ENCODE peak calls at places on chromosome 9, in eight cellular contexts. Z is GM23338, L is PC-3, I is cardiac muscle cell, A is A549, U is stomach, E is adrenal gland, X is colonic mucosa. K is an unnamed sample.

GRCh38 chr9:75892168-75892901 is 1.9 kb downstream of the PCSK5 start:
- DNase-seq in Z (peak; percentile 68), L (no peak), I (peak; percentile 36), A (peak; percentile 35), U (no peak), E (peak; percentile 35), X (peak; percentile 69), K (no peak)

GRCh38 chr9:100084145-100084478 is 14.7 kb downstream of the ERP44 start:
- DNase-seq in Z (no peak), L (no peak), I (no peak), A (no peak), U (no peak), E (no peak), X (no peak), K (no peak)

GRCh38 chr9:38035873-38036272 is 33.2 kb downstream of the SHB start:
- DNase-seq in Z (no peak), L (peak; percentile 72), I (peak; percentile 61), A (peak; percentile 62), U (no peak), E (peak; percentile 74), X (no peak), K (peak; percentile 87)

GRCh38 chr9:127637322-127637847 is 25.3 kb downstream of the STXBP1 start:
- DNase-seq in Z (no peak), L (peak; percentile 55), I (peak; percentile 90), A (no peak), U (no peak), E (peak; percentile 60), X (peak; percentile 64), K (peak; percentile 46)

GRCh38 chr9:132383462-132383883 is 23.2 kb downstream of the TTF1 start:
- DNase-seq in Z (no peak), L (no peak), I (no peak), A (no peak), U (no peak), E (no peak), X (no peak), K (no peak)

GRCh38 chr9:131630206-131630831 is 85.0 kb downstream of the PRRT1B start:
- DNase-seq in Z (no peak), L (no peak), I (no peak), A (no peak), U (no peak), E (no peak), X (no peak), K (no peak)

GRCh38 chr9:130923611-130924447 is 15.2 kb downstream of the FIBCD1 start:
- DNase-seq in Z (no peak), L (no peak), I (no peak), A (no peak), U (no peak), E (no peak), X (no peak), K (no peak)

GRCh38 chr9:127877566-127877998 is at the start of gene AK1:
- DNase-seq in Z (peak; percentile 81), L (peak; percentile 62), I (peak; percentile 63), A (no peak), U (peak; percentile 80), E (peak; percentile 82), X (peak; percentile 89), K (peak; percentile 29)

GRCh38 chr9:136858452-136858843 is 6.3 kb downstream of the MAMDC4 start:
- DNase-seq in Z (no peak), L (no peak), I (no peak), A (no peak), U (no peak), E (no peak), X (peak; percentile 32), K (no peak)

GRCh38 chr9:86202338-86202882 is 57.0 kb downstream of the C9orf153 start:
- DNase-seq in Z (peak; percentile 77), L (peak; percentile 59), I (peak; percentile 63), A (peak; percentile 60), U (no peak), E (peak; percentile 35), X (no peak), K (peak; percentile 35)

GRCh38 chr9:85182381-85182780 is 512.9 kb downstream of the NTRK2 start:
- DNase-seq in Z (no peak), L (no peak), I (peak; percentile 33), A (no peak), U (no peak), E (no peak), X (no peak), K (no peak)

GRCh38 chr9:136399176-136400037 is 563 bp downstream of the SNAPC4 start:
- DNase-seq in Z (peak; percentile 36), L (peak; percentile 22), I (peak; percentile 14), A (no peak), U (no peak), E (no peak), X (no peak), K (peak; percentile 19)

GRCh38 chr9:137457406-137458193 is 1.5 kb downstream of the NSMF start:
- DNase-seq in Z (no peak), L (no peak), I (no peak), A (no peak), U (peak; percentile 76), E (no peak), X (no peak), K (no peak)

GRCh38 chr9:122340161-122340560 is 30.7 kb upstream of the PTGS1 start:
- DNase-seq in Z (no peak), L (no peak), I (no peak), A (no peak), U (no peak), E (no peak), X (no peak), K (no peak)

GRCh38 chr9:89477811-89478583 is 19.9 kb downstream of the SEMA4D start:
- DNase-seq in Z (no peak), L (peak; percentile 71), I (peak; percentile 91), A (no peak), U (peak; percentile 71), E (peak; percentile 66), X (peak; percentile 39), K (peak; percentile 22)

GRCh38 chr9:83432104-83432627 is 106.0 kb downstream of the FRMD3 start:
- DNase-seq in Z (peak; percentile 69), L (peak; percentile 95), I (peak; percentile 52), A (peak; percentile 40), U (peak; percentile 97), E (peak; percentile 96), X (peak; percentile 86), K (no peak)

GRCh38 chr9:122904466-122904822 is 715 bp downstream of the RC3H2 start:
- DNase-seq in Z (peak; percentile 75), L (peak; percentile 18), I (peak; percentile 48), A (peak; percentile 31), U (peak; percentile 41), E (no peak), X (peak; percentile 44), K (peak; percentile 22)

GRCh38 chr9:124699575-124699974 is 71.5 kb downstream of the NR6A1 start:
- DNase-seq in Z (no peak), L (no peak), I (no peak), A (no peak), U (no peak), E (no peak), X (no peak), K (no peak)

GRCh38 chr9:94791431-94791830 is 64.9 kb downstream of the AOPEP start:
- DNase-seq in Z (no peak), L (no peak), I (no peak), A (no peak), U (no peak), E (no peak), X (no peak), K (no peak)

GRCh38 chr9:5442400-5443011 is 4.8 kb upstream of the PLGRKT start:
- DNase-seq in Z (peak; percentile 73), L (peak; percentile 67), I (peak; percentile 73), A (peak; percentile 25), U (peak; percentile 46), E (peak; percentile 66), X (peak; percentile 43), K (peak; percentile 41)
- H3K27ac ChIP-seq in Z (no peak overlapping the region), L (no peak overlapping the region), I (no peak overlapping the region), A (no peak overlapping the region), U (no peak overlapping the region), E (no peak overlapping the region), X (no peak overlapping the region), K (no peak overlapping the region)

DNA sequence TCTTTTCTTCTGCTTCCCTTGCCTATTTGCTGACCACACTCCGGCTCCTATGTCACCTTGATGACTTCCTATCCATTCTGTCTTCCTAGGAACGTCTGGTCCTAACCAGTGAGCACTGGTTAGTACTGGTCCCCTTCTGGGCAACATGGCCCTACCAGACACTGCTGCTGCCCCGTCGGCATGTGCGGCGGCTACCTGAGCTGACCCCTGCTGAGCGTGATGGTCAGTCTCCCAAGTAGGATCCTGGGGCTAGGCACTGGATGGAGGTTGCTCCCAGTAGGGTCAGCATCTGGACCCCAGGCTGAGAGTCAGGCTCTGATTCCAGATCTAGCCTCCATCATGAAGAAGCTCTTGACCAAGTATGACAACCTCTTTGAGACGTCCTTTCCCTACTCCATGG is 2.2 kb downstream of the GALT start:
- DNase-seq in Z (no peak), L (no peak), I (no peak), A (no peak), U (no peak), E (no peak), X (no peak), K (no peak)
- TF ChIP-seq CTCF in Z (no peak), L (no peak), I (no peak), A (no peak), U (no peak), E (no peak), X (no peak), K (no peak)

DNA sequence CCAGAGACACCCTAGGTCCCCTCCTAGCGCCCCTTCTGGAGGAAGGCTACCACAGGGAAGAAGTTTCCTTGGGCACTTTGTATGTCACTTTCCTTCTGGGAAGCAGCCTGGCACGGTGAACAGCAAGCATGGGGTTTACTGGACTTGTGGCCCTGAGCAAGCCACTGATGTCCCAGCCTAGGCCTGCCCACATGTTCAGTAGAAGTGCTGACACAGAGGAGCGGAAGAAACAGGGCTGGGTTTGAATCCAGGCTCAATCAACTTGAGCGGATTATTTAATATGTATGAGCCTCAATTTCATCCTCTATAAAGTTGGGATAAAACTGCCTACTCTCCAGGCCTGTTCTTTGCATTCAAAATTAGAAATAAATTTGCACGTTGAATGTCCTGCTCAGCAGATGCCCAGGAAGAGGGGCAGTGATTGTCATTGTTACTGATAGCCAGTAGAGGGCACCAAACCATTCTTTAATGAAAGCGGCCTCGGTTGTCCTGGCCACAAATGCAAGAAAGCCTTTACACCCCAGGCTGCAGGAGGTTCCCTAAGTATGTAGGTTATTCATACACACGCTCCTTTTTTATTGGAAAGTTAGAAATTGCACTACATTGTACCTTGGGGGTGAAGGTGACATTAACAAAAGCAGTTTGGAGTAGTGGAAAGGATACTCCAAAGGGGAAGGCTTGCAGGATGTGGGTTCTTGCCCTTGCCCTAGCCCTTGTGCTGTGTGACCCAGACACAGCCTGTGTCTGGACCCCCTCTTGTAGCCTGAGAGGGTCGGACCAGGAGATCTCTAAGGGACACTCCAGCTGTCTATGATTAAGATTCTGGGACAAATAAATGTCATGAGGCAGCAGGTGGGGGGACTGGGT is 13.4 kb upstream of the XPA start:
- DNase-seq in Z (peak; percentile 87), L (peak; percentile 70), I (peak; percentile 82), A (peak; percentile 86), U (peak; percentile 51), E (peak; percentile 62), X (peak; percentile 37), K (peak; percentile 62)
- H3K4me3 ChIP-seq in Z (peak overlapping the region; percentile 37), L (no peak overlapping the region), I (no peak overlapping the region), A (no peak overlapping the region), U (no peak overlapping the region), E (no peak overlapping the region), X (no peak overlapping the region), K (no peak overlapping the region)

DNA sequence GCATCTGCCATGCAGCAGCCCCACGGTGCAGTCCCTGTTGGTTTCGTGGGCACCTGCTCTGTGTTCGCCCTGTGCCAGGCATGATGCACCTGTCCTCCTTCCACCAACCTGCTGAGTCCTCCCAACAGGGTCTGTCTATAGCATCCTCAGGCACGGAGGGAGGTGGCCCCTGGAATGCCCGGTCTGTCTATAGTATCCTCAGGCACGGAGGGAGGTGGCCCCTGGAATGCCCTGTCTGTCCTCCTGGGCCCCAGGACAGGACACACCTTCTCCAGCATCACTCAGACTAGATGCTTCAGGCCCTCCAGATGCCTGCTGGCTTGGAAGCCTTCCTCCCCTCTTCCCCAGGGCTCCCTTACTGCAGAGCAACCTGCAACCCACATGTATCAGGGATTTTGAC is 9.9 kb upstream of the PHYHD1 start:
- DNase-seq in Z (no peak), L (no peak), I (no peak), A (no peak), U (no peak), E (no peak), X (no peak), K (no peak)
- H3K27ac ChIP-seq in Z (peak overlapping the region; percentile 94), L (peak overlapping the region; percentile 99), I (peak overlapping the region; percentile 72), A (peak overlapping the region; percentile 91), U (peak overlapping the region; percentile 81), E (no peak overlapping the region), X (no peak overlapping the region), K (no peak overlapping the region)

K was measured in brain microvascular endothelial cell.